ENCODE peak calls at places on chromosome 9, in nine cellular contexts. V is heart left ventricle, P is Peyer's patch, L is body of pancreas, K is A549, U is transverse colon, D is H1, H is esophagus squamous epithelium, Z is tibial nerve. Y is an unnamed sample.

GRCh38 chr9:122225323-122226141 is 3.2 kb downstream of the LHX6 start:
- DNase-seq in V (no peak), P (no peak), L (no peak), K (no peak), U (no peak), D (no peak), H (no peak), Z (no peak), Y (no peak)

GRCh38 chr9:108296056-108296455 is 559.7 kb downstream of the ACTL7B start:
- DNase-seq in V (no peak), P (no peak), L (no peak), K (no peak), U (no peak), D (no peak), H (no peak), Z (no peak), Y (no peak)

GRCh38 chr9:114382951-114383865 is 4.6 kb downstream of the AKNA start:
- DNase-seq in V (peak; percentile 66), P (no peak), L (no peak), K (no peak), U (peak; percentile 48), D (no peak), H (no peak), Z (no peak), Y (no peak)

GRCh38 chr9:35313911-35314310 is 152.1 kb downstream of the UNC13B start:
- DNase-seq in V (no peak), P (no peak), L (no peak), K (no peak), U (no peak), D (no peak), H (no peak), Z (no peak), Y (no peak)

GRCh38 chr9:126367646-126368419 is 41.2 kb downstream of the MVB12B start:
- DNase-seq in V (no peak), P (no peak), L (no peak), K (no peak), U (peak; percentile 83), D (no peak), H (no peak), Z (no peak), Y (no peak)

GRCh38 chr9:137028013-137028280 is at the start of gene ABCA2:
- DNase-seq in V (no peak), P (no peak), L (no peak), K (no peak), U (no peak), D (no peak), H (no peak), Z (no peak), Y (no peak)

GRCh38 chr9:113011911-113012381 is at the start of gene ZNF883:
- DNase-seq in V (peak; percentile 51), P (no peak), L (peak; percentile 58), K (peak; percentile 41), U (peak; percentile 33), D (peak; percentile 33), H (no peak), Z (no peak), Y (peak; percentile 71)

GRCh38 chr9:23005061-23005690 is 558.6 kb downstream of the DMRTA1 start:
- DNase-seq in V (no peak), P (no peak), L (no peak), K (no peak), U (no peak), D (no peak), H (no peak), Z (no peak), Y (no peak)

GRCh38 chr9:84997472-84997871 is 327.9 kb downstream of the NTRK2 start:
- DNase-seq in V (no peak), P (no peak), L (no peak), K (no peak), U (no peak), D (no peak), H (no peak), Z (no peak), Y (no peak)

GRCh38 chr9:84996716-84997115 is 327.2 kb downstream of the NTRK2 start:
- DNase-seq in V (no peak), P (no peak), L (no peak), K (no peak), U (no peak), D (no peak), H (no peak), Z (no peak), Y (no peak)

GRCh38 chr9:85004818-85005413 is 335.4 kb downstream of the NTRK2 start:
- DNase-seq in V (no peak), P (no peak), L (no peak), K (no peak), U (no peak), D (no peak), H (no peak), Z (no peak), Y (no peak)

GRCh38 chr9:84998639-84999038 is 329.1 kb downstream of the NTRK2 start:
- DNase-seq in V (no peak), P (no peak), L (no peak), K (no peak), U (no peak), D (no peak), H (no peak), Z (no peak), Y (no peak)

GRCh38 chr9:85001925-85002324 is 332.4 kb downstream of the NTRK2 start:
- DNase-seq in V (no peak), P (no peak), L (no peak), K (no peak), U (no peak), D (no peak), H (no peak), Z (no peak), Y (no peak)
- H3K27ac ChIP-seq in V (no peak overlapping the region), P (no peak overlapping the region), L (no peak overlapping the region), K (no peak overlapping the region), U (no peak overlapping the region), D (no peak overlapping the region), H (no peak overlapping the region), Z (no peak overlapping the region), Y (no peak overlapping the region)

GRCh38 chr9:127955294-127956015 is 17.8 kb upstream of the DPM2 start:
- DNase-seq in V (peak; percentile 70), P (peak; percentile 90), L (peak; percentile 97), K (peak; percentile 99), U (peak; percentile 93), D (no peak), H (no peak), Z (no peak), Y (no peak)
- TF ChIP-seq CTCF in V (no peak), P (peak; percentile 53), L (peak; percentile 91), K (peak; percentile 15), U (peak; percentile 43), D (peak; percentile 86), H (peak; percentile 70), Z (no peak), Y (no peak)

GRCh38 chr9:129405089-129405830 is 215.6 kb downstream of the C9orf50 start:
- DNase-seq in V (no peak), P (no peak), L (no peak), K (no peak), U (no peak), D (no peak), H (no peak), Z (no peak), Y (no peak)

GRCh38 chr9:129407905-129408452 is 212.9 kb downstream of the C9orf50 start:
- DNase-seq in V (no peak), P (no peak), L (no peak), K (no peak), U (no peak), D (no peak), H (no peak), Z (no peak), Y (no peak)

GRCh38 chr9:129405831-129406220 is 215.1 kb downstream of the C9orf50 start:
- DNase-seq in V (no peak), P (no peak), L (no peak), K (no peak), U (no peak), D (no peak), H (no peak), Z (no peak), Y (no peak)

GRCh38 chr9:129404621-129405020 is 216.3 kb downstream of the C9orf50 start:
- DNase-seq in V (no peak), P (no peak), L (no peak), K (no peak), U (no peak), D (no peak), H (no peak), Z (no peak), Y (no peak)

DNA sequence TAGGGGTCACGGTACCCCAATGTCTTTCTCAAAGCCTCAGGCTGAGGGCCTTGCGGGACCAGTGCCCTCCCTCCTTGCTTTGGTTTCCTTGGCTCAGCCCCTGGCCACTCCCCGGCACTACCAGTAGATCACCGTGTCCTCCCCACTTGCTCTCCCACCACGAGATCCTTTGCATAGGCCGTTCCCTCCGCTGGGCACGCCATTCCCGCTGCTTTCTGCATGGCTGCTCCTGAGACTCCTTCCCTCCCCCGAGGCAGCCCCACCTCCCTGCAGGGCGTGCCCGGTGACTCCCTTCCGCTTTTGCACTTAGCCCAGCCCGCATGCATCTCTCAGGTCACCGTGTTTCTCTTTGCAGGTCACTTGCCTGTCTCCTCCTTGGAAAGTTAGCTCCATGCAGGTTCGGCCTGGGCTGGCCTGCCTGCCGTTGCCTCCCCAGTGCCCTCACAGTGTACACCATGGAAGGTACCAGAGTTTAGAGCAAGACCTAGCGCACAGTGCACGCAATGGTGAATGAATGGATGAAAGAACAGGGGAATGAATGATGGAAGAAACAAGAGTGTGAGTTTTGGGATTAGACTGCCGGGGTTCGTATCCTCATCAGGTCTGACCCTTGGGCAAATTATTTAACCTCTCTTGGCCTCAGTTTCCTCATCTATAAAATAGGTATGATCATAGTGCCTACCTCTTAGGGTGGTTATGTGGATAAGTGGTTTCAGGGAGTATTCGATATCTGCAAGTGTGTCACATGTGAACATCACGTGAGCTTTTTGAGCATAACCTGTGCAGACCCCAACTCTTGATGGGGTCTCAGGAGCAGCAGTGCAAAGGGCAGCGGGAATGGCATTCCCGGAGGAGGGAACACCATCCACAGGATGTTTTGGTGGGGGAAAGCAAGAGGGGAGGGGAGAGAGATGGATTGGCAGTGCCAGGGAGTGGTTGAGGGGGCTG is 214.3 kb downstream of the C9orf50 start:
- DNase-seq in V (no peak), P (peak; percentile 88), L (no peak), K (peak; percentile 62), U (peak; percentile 85), D (no peak), H (no peak), Z (no peak), Y (peak; percentile 36)
- TF ChIP-seq POLR2A in V (no peak), P (no peak), L (no peak), K (peak; percentile 20), U (peak; percentile 12), D (no peak), H (no peak), Z (no peak), Y (no peak)

DNA sequence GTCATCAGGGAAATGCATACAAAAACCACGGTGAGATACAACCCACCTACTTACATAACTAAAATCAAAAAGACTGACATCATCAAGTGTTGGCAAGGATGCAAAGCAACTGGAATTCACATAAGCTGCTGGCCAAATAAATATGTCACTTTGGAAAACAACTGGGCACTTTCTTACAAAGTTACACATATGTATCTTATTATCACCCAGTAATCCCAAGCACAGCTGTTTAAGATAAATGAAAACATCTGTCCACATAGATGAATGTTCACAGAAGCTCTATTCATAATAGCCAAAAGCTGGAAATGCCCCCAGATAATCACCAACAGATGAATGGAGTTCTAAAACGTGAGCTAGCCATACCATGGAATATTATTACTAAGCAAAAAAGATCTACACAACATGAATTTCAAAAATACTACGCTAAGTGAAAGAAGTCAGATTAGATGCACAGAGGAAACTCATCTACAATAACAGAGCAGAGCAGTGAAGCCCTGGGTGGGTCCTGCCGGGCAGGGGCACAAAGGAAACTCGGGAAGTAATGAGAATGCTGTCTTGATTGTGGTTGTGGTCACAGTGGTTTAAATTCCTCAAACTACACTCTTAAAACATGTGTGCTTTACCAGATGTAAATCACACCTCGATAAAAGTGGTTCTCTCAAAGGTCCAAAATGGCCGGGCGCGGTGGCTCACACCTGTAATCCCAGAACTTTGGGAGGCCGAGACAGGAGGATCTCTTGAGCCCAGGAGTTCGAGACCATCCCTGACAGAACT is 8.5 kb downstream of the CAMSAP1 start:
- DNase-seq in V (no peak), P (no peak), L (no peak), K (no peak), U (no peak), D (no peak), H (no peak), Z (no peak), Y (no peak)
- H3K27ac ChIP-seq in V (no peak overlapping the region), P (no peak overlapping the region), L (no peak overlapping the region), K (no peak overlapping the region), U (no peak overlapping the region), D (no peak overlapping the region), H (no peak overlapping the region), Z (no peak overlapping the region), Y (no peak overlapping the region)

Y was measured in ovary.